ENCODE peak calls at places on chromosomes 11 and 22, in five cellular contexts. P, G, J, U and C are unnamed samples.

GRCh38 chr22:37218771-37219411 is 6.6 kb upstream of the SSTR3 start:
- ATAC-seq in P (peak; percentile 53), G (no peak), J (peak; percentile 93), U (peak; percentile 82), C (peak; percentile 56)

GRCh38 chr22:46867106-46867505 is 104.7 kb downstream of the TBC1D22A start:
- ATAC-seq in P (no peak), G (no peak), J (no peak), U (no peak), C (no peak)

GRCh38 chr22:42947211-42947990 is 67.5 kb downstream of the PACSIN2 start:
- ATAC-seq in P (no peak), G (peak; percentile 10), J (no peak), U (peak; percentile 67), C (no peak)

GRCh38 chr11:20561915-20562314 is 37.5 kb upstream of the SLC6A5 start:
- ATAC-seq in P (no peak), G (no peak), J (no peak), U (no peak), C (no peak)

GRCh38 chr11:125621995-125622394 is 3.0 kb upstream of the CHEK1 start:
- ATAC-seq in P (no peak), G (no peak), J (no peak), U (no peak), C (no peak)

GRCh38 chr22:32574397-32574796 is 99.8 kb downstream of the FBXO7 start:
- ATAC-seq in P (no peak), G (no peak), J (no peak), U (peak; percentile 69), C (peak; percentile 67)

GRCh38 chr22:44164031-44164430 is 16.7 kb upstream of the PARVG start:
- ATAC-seq in P (no peak), G (no peak), J (no peak), U (no peak), C (no peak)

GRCh38 chr11:133834399-133835257 is 10.7 kb downstream of the SPATA19 start:
- ATAC-seq in P (no peak), G (no peak), J (no peak), U (peak; percentile 53), C (no peak)

GRCh38 chr11:121299417-121299816 is 6.8 kb downstream of the SC5D start:
- ATAC-seq in P (no peak), G (no peak), J (no peak), U (no peak), C (no peak)

GRCh38 chr11:131663403-131664200 is 293.2 kb downstream of the NTM start:
- ATAC-seq in P (no peak), G (no peak), J (no peak), U (no peak), C (no peak)

GRCh38 chr11:45209904-45210699 is 63.7 kb downstream of the PRDM11 start:
- ATAC-seq in P (peak; percentile 22), G (peak; percentile 95), J (peak; percentile 39), U (no peak), C (no peak)